ENCODE peak calls at places on chromosomes 6 and 20, in five cellular contexts. L is brain microvascular endothelial cell, H is adrenal gland, I is AG04450, A is endothelial cell of umbilical vein. G is an unnamed sample.

GRCh38 chr6:43584892-43585570 is 9.0 kb downstream of the POLH start:
- DNase-seq in L (no peak), H (no peak), I (no peak), A (no peak), G (no peak)

GRCh38 chr20:41339957-41340326 is 679 bp upstream of the LPIN3 start:
- DNase-seq in L (peak; percentile 58), H (peak; percentile 76), I (no peak), A (peak; percentile 62), G (peak; percentile 79)

GRCh38 chr20:47701612-47702011 is 83.7 kb downstream of the SULF2 start:
- DNase-seq in L (no peak), H (no peak), I (no peak), A (no peak), G (no peak)

GRCh38 chr6:87182321-87182720 is 27.0 kb downstream of the ZNF292 start:
- DNase-seq in L (no peak), H (no peak), I (no peak), A (no peak), G (no peak)

GRCh38 chr20:51026317-51026716 is 3.4 kb upstream of the KCNG1 start:
- DNase-seq in L (no peak), H (no peak), I (no peak), A (no peak), G (no peak)

GRCh38 chr20:45948261-45948733 is 13.8 kb downstream of the PCIF1 start:
- DNase-seq in L (no peak), H (peak; percentile 30), I (no peak), A (no peak), G (no peak)

GRCh38 chr20:38165089-38165965 is at the start of gene TGM2:
- DNase-seq in L (peak; percentile 46), H (peak; percentile 82), I (no peak), A (peak; percentile 88), G (peak; percentile 47)

GRCh38 chr6:32954983-32955802 is 2.3 kb upstream of the HLA-DMA start:
- DNase-seq in L (no peak), H (no peak), I (no peak), A (no peak), G (peak; percentile 54)

GRCh38 chr6:157169186-157169585 is 154.1 kb downstream of the TMEM242 start:
- DNase-seq in L (no peak), H (no peak), I (no peak), A (no peak), G (no peak)

GRCh38 chr20:32966881-32967781 is 37.1 kb downstream of the SUN5 start:
- DNase-seq in L (no peak), H (no peak), I (no peak), A (no peak), G (no peak)

GRCh38 chr6:25868784-25869183 is 5.3 kb downstream of the SLC17A3 start:
- DNase-seq in L (no peak), H (no peak), I (no peak), A (no peak), G (no peak)

GRCh38 chr20:34709044-34709835 is 5.1 kb downstream of the TP53INP2 start:
- DNase-seq in L (peak; percentile 49), H (peak; percentile 81), I (no peak), A (peak; percentile 79), G (peak; percentile 55)

GRCh38 chr20:39269031-39269461 is 306.9 kb downstream of the DHX35 start:
- DNase-seq in L (peak; percentile 28), H (peak; percentile 64), I (no peak), A (no peak), G (peak; percentile 5)

GRCh38 chr6:128259036-128259734 is 261.2 kb downstream of the PTPRK start:
- DNase-seq in L (no peak), H (no peak), I (no peak), A (no peak), G (no peak)

GRCh38 chr6:143896096-143896880 is 32.0 kb downstream of the ZC2HC1B start:
- DNase-seq in L (no peak), H (no peak), I (no peak), A (no peak), G (peak; percentile 65)

GRCh38 chr20:46004813-46005505 is 3.7 kb upstream of the MMP9 start:
- DNase-seq in L (no peak), H (peak; percentile 41), I (no peak), A (no peak), G (peak; percentile 78)

GRCh38 chr6:2103644-2104523 is 141.5 kb downstream of the GMDS start:
- DNase-seq in L (peak; percentile 25), H (no peak), I (no peak), A (peak; percentile 84), G (peak; percentile 67)

GRCh38 chr6:30888472-30889137 is 4.3 kb downstream of the DDR1 start:
- DNase-seq in L (peak; percentile 63), H (no peak), I (no peak), A (no peak), G (no peak)

GRCh38 chr6:46370622-46371021 is 120.6 kb downstream of the RCAN2 start:
- DNase-seq in L (peak; percentile 1), H (no peak), I (no peak), A (no peak), G (no peak)

GRCh38 chr6:148240463-148240845 is 102.2 kb upstream of the SASH1 start:
- DNase-seq in L (peak; percentile 91), H (no peak), I (peak; percentile 42), A (no peak), G (no peak)

DNA sequence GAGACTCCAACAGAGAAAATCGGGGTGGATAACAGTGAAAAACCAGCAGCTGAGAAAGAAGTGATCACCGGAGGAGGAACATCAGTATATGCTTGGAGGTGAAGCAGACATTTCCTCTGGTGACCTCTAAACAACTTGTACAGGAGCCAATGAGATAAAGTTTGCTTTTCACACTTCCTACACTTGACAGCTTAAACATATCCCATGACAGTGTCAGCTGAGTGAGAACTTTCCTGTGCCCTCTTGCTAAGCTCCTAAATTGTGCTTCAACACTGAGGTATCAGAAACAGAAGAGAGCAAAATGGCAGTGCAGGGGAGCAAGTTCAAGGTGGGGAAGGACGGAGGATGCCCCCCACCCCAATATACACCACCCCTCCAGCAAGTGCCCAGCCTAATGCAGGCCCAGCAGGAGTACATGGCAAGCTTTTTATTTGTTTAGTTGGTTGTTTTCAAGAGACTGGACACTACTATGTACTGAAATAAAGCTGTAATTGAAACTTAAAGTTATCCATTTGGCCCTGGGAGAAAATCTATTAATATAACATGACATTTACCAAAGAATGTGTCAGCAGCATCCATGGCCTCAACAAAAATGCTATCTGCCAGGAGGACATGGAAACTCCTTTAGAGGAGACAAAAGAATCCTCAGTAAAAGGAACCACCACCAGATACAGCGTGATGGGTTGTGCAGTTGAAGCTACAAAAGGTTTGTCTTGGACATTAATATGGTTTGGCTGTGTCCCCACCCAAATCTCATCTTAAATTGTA is 540.2 kb downstream of the PRKN start:
- DNase-seq in L (no peak), H (no peak), I (no peak), A (no peak), G (no peak)
- H3K4me3 ChIP-seq in L (no peak overlapping the region), H (no peak overlapping the region), I (no peak overlapping the region), A (no peak overlapping the region), G (no peak overlapping the region)

GRCh38 chr20:57316795-57317201 is 12.8 kb upstream of the SPO11 start:
- DNase-seq in L (no peak), H (no peak), I (no peak), A (no peak), G (no peak)
- H3K27me3 ChIP-seq in L (no peaks in the 10 kb centered on the region), H (peaks cover 3% of the 10 kb centered on the region), I (no peaks in the 10 kb centered on the region), A (no peaks in the 10 kb centered on the region), G (no peaks in the 10 kb centered on the region)

GRCh38 chr6:116842374-116842947 is 13.6 kb upstream of the GPRC6A start:
- DNase-seq in L (no peak), H (no peak), I (no peak), A (no peak), G (no peak)

GRCh38 chr6:116847234-116847633 is 18.4 kb upstream of the GPRC6A start:
- DNase-seq in L (no peak), H (no peak), I (no peak), A (peak; percentile 36), G (peak; percentile 48)
- TF ChIP-seq CTCF in L (peak; percentile 7), H (peak; percentile 22), I (peak; percentile 32), A (peak; percentile 7), G (no peak)

GRCh38 chr6:97292671-97293070 is 9.7 kb upstream of the MMS22L start:
- DNase-seq in L (no peak), H (no peak), I (peak; percentile 26), A (peak; percentile 7), G (no peak)

GRCh38 chr6:97289332-97289731 is 6.3 kb upstream of the MMS22L start:
- DNase-seq in L (no peak), H (no peak), I (no peak), A (no peak), G (no peak)

GRCh38 chr6:97293198-97293696 is 10.2 kb upstream of the MMS22L start:
- DNase-seq in L (no peak), H (no peak), I (no peak), A (no peak), G (no peak)

DNA sequence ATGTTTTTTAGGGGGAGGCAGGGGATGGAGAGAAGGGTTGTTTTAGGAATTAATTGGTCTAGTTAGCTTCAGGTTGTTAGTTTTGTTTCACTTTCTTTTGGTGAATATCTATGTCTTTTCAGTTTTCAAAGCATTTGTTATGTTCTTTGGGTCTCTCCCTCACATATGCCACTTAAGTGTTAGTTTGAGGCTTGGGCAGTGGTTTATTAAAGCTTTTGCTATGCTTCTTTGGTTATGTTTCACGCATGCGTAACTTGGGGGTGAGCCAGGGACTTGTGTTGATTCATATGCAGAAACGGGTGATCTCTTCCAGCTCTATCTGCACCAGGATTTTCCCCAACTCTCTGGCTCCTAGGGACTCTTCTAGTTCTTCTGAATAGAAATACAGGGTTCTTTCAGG is 11.4 kb upstream of the MMS22L start:
- DNase-seq in L (peak; percentile 1), H (no peak), I (peak; percentile 23), A (no peak), G (peak; percentile 36)
- H3K4me3 ChIP-seq in L (no peak overlapping the region), H (no peak overlapping the region), I (no peak overlapping the region), A (no peak overlapping the region), G (no peak overlapping the region)

GRCh38 chr20:62464080-62464770 is 11.6 kb downstream of the GATA5 start:
- DNase-seq in L (no peak), H (no peak), I (no peak), A (no peak), G (no peak)
- H3K27me3 ChIP-seq in L (peaks cover 11% of the 10 kb centered on the region), H (no peaks in the 10 kb centered on the region), I (peaks cover 33% of the 10 kb centered on the region), A (no peaks in the 10 kb centered on the region), G (peaks cover 2% of the 10 kb centered on the region)

GRCh38 chr6:13295576-13295975 is 32.8 kb downstream of the TBC1D7 start:
- DNase-seq in L (no peak), H (no peak), I (no peak), A (no peak), G (no peak)

GRCh38 chr6:13297391-13297790 is 30.9 kb downstream of the TBC1D7 start:
- DNase-seq in L (no peak), H (no peak), I (no peak), A (no peak), G (no peak)

GRCh38 chr6:13299403-13299821 is 28.9 kb downstream of the TBC1D7 start:
- DNase-seq in L (no peak), H (no peak), I (no peak), A (no peak), G (no peak)

GRCh38 chr6:13294499-13295069 is 33.8 kb downstream of the TBC1D7 start:
- DNase-seq in L (no peak), H (no peak), I (no peak), A (no peak), G (no peak)

GRCh38 chr6:13296536-13296997 is 31.8 kb downstream of the TBC1D7 start:
- DNase-seq in L (no peak), H (no peak), I (no peak), A (no peak), G (no peak)
- TF ChIP-seq CTCF in L (no peak), H (no peak), I (no peak), A (no peak), G (no peak)